ENCODE peak calls at places on chromosomes 16 and 17, in seven cellular contexts. K, U, O, F, E, L and B are unnamed samples.

GRCh38 chr17:78425429-78425828 is 47.0 kb downstream of the PGS1 start:
- DNase-seq in U (no peak), K (no peak), O (no peak), F (no peak), E (no peak), L (no peak), B (no peak)

GRCh38 chr16:57593021-57593420 is 35.4 kb upstream of the ADGRG1 start:
- DNase-seq in U (peak), L (no peak), O (no peak), E (no peak), K (no peak), F (no peak), B (no peak)

GRCh38 chr16:87965973-87966667 is 14.9 kb downstream of the BANP start:
- DNase-seq in U (no peak), L (peak), F (no peak), E (no peak), K (no peak), O (no peak), B (peak)

GRCh38 chr16:78294538-78295225 is 195.2 kb downstream of the WWOX start:
- DNase-seq in E (no peak), K (no peak), L (no peak), O (no peak), U (no peak), F (no peak), B (no peak)

GRCh38 chr16:17369441-17369951 is 101.3 kb downstream of the XYLT1 start:
- DNase-seq in F (no peak), K (peak), O (no peak), E (peak), U (no peak), L (no peak), B (no peak)

GRCh38 chr16:89563639-89564392 is 3.3 kb downstream of the RPL13 start:
- DNase-seq in K (no peak), F (no peak), O (no peak), E (no peak), L (no peak), U (no peak), B (no peak)

GRCh38 chr17:74529243-74529642 is 2.0 kb downstream of the CD300LB start:
- DNase-seq in F (no peak), O (no peak), U (no peak), K (no peak), E (no peak), L (no peak), B (no peak)

GRCh38 chr16:78994135-78994534 is 606.4 kb downstream of the MAF start:
- DNase-seq in U (no peak), O (no peak), F (no peak), L (no peak), K (no peak), E (no peak), B (no peak)

GRCh38 chr16:82016964-82017363 is 5.7 kb upstream of the SDR42E1 start:
- DNase-seq in E (no peak), K (no peak), L (peak), F (no peak), O (no peak), U (no peak), B (peak)

GRCh38 chr16:630815-631405 is at the start of gene WFIKKN1:
- DNase-seq in O (no peak), U (no peak), F (no peak), L (no peak), K (no peak), E (no peak), B (no peak)

GRCh38 chr17:66831383-66832220 is 3.3 kb upstream of the CACNG5 start:
- DNase-seq in E (no peak), L (no peak), F (no peak), O (no peak), K (no peak), U (no peak), B (no peak)

GRCh38 chr16:75534560-75535205 is 1.2 kb downstream of the CHST5 start:
- DNase-seq in O (no peak), F (no peak), K (no peak), E (no peak), U (no peak), L (no peak), B (no peak)

GRCh38 chr17:44200478-44201155 is 933 bp upstream of the ATXN7L3 start:
- DNase-seq in L (no peak), O (peak), E (no peak), K (peak), U (no peak), F (no peak), B (no peak)

GRCh38 chr17:72715906-72716572 is 376.4 kb downstream of the SLC39A11 start:
- DNase-seq in E (no peak), K (no peak), U (no peak), L (peak), O (peak), F (no peak), B (peak)

GRCh38 chr16:88039591-88039990 is 88.4 kb downstream of the BANP start:
- DNase-seq in E (no peak), F (no peak), K (no peak), U (no peak), O (no peak), L (no peak), B (no peak)

GRCh38 chr17:1109606-1110523 is 69.9 kb downstream of the ABR start:
- DNase-seq in O (peak), K (no peak), E (no peak), F (no peak), U (peak), L (no peak), B (no peak)

GRCh38 chr17:29566473-29567361 is at the start of gene ABHD15:
- DNase-seq in O (peak), E (peak), K (peak), F (no peak), L (peak), U (peak), B (peak)

GRCh38 chr16:56551796-56552738 is 12.8 kb upstream of the MT4 start:
- DNase-seq in E (peak), F (no peak), U (no peak), O (no peak), L (peak), K (peak), B (no peak)

GRCh38 chr16:58738672-58739296 is 4.7 kb upstream of the GOT2 start:
- DNase-seq in O (no peak), F (no peak), U (no peak), L (no peak), E (no peak), K (no peak), B (no peak)

GRCh38 chr17:60390223-60390622 is 1.7 kb downstream of the USP32 start:
- DNase-seq in L (peak), O (peak), E (no peak), U (no peak), F (no peak), K (no peak), B (peak)

GRCh38 chr16:7025616-7026190 is 306.9 kb upstream of the RBFOX1 start:
- DNase-seq in F (no peak), E (peak), U (peak), K (peak), L (no peak), O (peak), B (no peak)

GRCh38 chr17:78781339-78782304 is at the start of gene CYTH1:
- DNase-seq in F (no peak), E (no peak), L (peak), K (peak), O (peak), U (peak), B (peak)

DNA sequence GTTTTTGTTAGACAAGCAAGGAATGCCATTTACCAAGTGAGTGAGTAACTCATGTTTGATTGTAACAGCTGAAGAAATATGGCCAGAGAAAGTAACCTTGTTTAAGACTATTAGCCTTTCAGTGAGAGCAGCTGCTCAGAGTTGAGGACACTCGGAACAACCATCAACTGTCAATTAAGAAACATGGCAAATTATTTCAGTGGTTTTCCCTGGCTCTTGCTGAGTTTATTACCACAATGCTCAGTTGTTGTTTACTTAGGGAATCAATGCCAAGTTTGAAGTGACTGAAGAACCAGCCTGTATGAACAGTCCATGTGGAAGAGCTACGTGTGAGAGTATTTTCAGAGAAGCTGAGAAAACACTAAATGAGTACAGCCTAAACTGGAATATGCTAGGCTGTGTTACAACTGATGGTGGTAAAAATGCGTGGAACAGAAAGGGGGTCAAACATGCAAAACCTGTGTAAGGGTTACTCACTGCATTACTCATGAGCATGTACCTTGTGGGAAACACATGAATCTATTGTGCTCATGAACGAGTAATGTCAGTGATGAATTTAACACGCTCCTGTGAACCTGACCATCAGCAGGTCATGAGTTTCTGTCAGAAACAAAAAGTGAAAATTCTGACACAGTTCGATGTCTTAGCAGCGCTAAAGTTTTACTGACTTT is 33.7 kb downstream of the GNA13 start:
- DNase-seq in E (no peak), L (peak), K (no peak), F (no peak), O (no peak), U (no peak), B (peak)
- H3K4me3 ChIP-seq in E (no peak), L (no peak), K (peak), F (no peak), O (no peak), U (no peak), B (no peak)

DNA sequence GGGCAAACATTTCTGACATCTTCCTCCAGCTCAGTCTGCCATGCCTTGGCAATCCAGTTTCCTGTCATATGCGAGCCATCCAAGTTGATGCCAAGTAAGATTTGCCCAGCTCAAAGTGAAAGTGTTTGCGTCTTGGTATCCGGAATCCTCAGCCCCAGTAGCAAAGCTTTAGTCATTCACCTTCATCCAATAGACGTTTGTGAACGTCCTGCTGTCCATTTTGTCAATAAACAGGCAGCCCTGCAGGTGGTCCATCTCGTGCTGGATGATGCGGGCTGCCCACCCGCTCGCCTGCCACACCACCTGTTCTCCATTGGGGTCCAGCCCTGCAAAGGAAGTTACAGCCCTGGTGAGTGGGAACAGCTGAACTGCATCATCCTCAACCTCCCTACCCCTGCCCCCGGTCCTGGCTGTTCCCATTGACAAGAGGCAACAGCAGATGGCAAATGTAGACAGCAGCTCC is 1.5 kb downstream of the PDF start:
- DNase-seq in F (no peak), K (peak), O (no peak), U (peak), L (no peak), E (no peak), B (peak)
- H3K4me3 ChIP-seq in F (peak), K (peak), O (no peak), U (no peak), L (peak), E (no peak), B (peak)

GRCh38 chr17:40496170-40496569 is 5.3 kb downstream of the TNS4 start:
- DNase-seq in U (no peak), F (no peak), O (no peak), L (no peak), K (no peak), E (no peak), B (no peak)
- H3K4me3 ChIP-seq in U (no peak), F (no peak), O (no peak), L (no peak), K (no peak), E (no peak), B (no peak)

DNA sequence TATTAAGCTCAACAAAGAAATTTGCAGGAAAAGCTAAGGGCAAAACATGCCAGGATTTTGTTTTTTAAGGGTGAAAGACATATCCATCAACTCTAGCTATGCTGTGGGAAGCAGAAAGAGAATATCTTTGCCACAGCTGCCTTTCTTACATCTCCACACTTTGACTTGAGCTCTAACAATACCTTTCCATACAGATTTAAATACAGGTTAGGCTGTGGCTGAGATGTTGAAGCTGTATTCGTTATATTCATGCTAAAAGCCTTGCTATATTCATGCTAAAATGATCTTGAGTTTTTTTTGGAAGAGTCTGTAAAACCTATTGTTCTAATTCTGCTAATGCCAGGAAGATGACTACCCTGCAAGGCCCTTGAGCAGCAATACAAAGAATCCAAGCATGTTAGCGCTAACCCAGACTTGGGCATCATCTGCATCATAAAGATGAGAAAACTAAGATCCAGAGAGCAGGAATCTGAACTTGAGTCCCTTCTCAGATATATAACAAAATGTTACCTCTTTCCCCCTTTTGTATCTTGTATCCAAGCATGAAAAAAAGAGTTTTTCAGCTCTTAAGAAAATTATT is 204.8 kb upstream of the C17orf78 start:
- DNase-seq in U (no peak), E (no peak), K (no peak), L (peak), F (no peak), O (no peak), B (no peak)
- H3K4me3 ChIP-seq in U (no peak), E (no peak), K (no peak), L (no peak), F (no peak), O (no peak), B (no peak)

DNA sequence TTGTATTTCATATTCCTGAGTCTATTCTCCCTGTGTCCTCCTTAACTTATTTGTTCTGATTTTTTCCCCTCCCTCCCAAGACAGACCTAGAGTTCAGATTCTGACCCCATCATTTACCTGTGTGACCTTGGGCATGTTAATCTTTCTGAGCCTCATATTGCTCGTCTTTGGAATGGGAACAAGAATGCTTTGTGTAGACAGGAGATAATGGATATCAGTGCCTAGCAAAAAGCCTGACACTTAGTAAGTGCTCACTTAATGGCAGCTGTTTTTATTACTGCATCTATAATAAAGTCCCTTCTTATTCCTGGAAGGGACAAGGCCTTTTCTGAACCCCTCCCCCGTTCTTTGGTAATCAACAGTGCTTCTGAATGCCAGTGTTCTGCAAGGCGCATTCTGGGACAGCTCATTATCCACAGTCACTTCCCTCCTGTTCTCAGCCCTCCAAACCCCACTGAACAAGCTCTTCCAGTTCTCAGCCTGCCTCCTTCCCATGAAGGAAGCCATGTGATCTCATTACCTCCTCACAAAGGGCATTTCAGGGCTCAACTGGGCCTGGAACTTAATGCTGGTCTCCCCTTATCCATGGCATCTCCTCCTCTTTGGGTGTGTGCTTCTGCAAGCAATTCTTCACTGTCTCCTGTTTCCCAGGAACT is 25.1 kb upstream of the SUPT4H1 start:
- DNase-seq in O (peak), K (no peak), L (no peak), F (no peak), E (no peak), U (no peak), B (no peak)
- H3K4me3 ChIP-seq in O (no peak), K (no peak), L (no peak), F (no peak), E (no peak), U (no peak), B (no peak)

GRCh38 chr17:48593126-48593829 is at the start of gene HOXB5:
- DNase-seq in O (peak), K (no peak), E (no peak), F (no peak), U (peak), L (peak), B (no peak)

GRCh38 chr17:48594412-48595106 is 980 bp upstream of the HOXB5 start:
- DNase-seq in L (no peak), E (no peak), U (no peak), K (no peak), O (no peak), F (no peak), B (no peak)

GRCh38 chr17:48595107-48595999 is 1.8 kb upstream of the HOXB5 start:
- DNase-seq in U (no peak), K (no peak), O (no peak), L (no peak), F (no peak), E (no peak), B (no peak)

GRCh38 chr17:48592592-48592991 is 987 bp downstream of the HOXB5 start:
- DNase-seq in U (no peak), F (no peak), K (no peak), L (no peak), O (no peak), E (no peak), B (no peak)

GRCh38 chr17:48593840-48594411 is 347 bp upstream of the HOXB5 start:
- DNase-seq in K (peak), L (peak), E (peak), O (peak), U (peak), F (no peak), B (peak)
- H3K4me3 ChIP-seq in K (no peak), L (peak), E (no peak), O (no peak), U (no peak), F (peak), B (peak)

DNA sequence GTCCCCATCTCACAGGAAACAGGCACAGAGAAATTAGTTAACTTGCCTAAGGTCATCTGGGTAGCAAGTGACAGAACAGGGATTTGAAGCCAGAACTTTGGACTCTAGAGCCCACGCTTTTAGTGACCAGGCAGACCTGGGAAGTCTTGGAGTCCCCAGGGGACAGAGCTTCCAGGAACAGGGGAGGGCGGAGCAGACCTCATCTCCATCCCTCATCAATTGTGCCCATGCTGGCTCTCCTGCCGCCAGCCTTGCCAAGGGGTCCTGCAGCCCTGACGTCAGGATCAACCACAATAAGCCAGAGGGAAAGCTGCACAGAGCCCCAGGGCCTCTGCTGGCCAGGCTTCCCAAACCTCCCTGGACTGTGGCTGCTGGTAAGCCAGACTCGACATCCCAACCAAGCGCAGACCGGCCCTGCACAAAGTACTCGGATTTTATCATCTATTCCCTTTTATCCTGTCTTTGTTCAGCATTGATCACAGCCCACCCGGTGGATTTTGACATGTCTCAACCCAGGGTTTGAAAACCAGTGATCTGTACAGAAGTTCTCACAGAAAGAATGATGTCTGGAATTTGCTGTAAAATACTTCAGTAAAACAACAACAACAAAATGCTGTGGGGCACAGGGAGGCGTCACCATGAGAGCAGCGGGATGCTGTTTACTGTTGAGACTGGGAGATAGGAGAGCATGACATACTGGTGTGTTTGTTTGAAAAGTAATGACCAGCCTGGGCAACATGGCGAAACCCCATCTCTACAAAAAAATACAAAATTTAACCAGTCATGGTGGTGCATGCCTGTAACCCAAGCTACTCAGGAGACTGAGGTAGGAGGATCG is 11.8 kb downstream of the C16orf74 start:
- DNase-seq in K (no peak), L (no peak), F (no peak), U (no peak), E (no peak), O (no peak), B (no peak)
- H3K4me3 ChIP-seq in K (no peak), L (no peak), F (no peak), U (no peak), E (no peak), O (no peak), B (no peak)

DNA sequence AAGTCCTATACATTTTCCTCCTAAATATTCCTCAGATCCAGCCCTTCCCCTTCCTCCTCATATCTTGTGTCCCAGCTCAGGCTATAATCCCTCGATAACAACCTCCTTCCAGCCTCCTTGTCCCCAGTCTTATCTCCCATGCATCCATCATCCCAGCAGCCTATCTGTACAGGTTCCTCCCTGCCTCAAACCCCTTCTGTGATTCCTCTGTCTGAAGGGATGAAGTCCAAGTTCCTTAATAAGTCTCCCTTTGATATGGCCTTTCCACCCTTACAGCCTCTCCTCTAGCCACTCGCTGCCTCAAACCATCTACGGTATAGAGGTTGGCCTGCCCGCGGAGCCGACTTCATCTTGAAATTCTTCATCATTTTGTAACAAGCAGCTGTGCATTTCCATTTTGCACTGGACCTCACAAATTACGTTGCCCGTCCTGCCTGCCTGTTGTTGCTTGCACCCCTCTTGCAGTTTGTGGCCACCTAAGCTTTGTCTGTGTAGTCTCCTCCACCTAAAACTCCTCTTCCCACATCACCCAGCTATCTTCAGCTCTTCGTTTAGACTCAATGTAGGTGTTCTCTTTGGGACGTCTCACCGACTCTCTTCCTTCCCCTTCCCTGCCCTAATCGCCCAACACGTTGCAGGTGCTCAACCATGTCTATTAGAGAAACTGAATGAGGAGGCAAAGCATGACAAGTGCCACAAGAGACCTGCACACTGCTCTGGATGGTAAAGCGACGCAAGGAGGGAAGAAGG is 763 bp upstream of the CDK5RAP3 start:
- DNase-seq in U (no peak), F (no peak), E (no peak), K (no peak), L (no peak), O (no peak), B (no peak)
- H3K4me3 ChIP-seq in U (no peak), F (peak), E (peak), K (peak), L (peak), O (no peak), B (peak)